ENCODE peak calls at places on chromosome 5, in seven cellular contexts. T is breast epithelium, V is SK-N-SH, G is prostate gland, X is HCT116, K is Calu3, D is fibroblast of lung. Z is an unnamed sample.

GRCh38 chr5:108295588-108296368 is 86.1 kb downstream of the FBXL17 start:
- DNase-seq in X (no peak), G (no peak), D (peak), V (no peak), T (no peak), K (no peak), Z (no peak)

GRCh38 chr5:38257236-38258036 is 923 bp upstream of the EGFLAM start:
- DNase-seq in X (no peak), G (no peak), D (no peak), T (no peak), V (peak), K (no peak), Z (peak)

GRCh38 chr5:75611324-75612210 is at the start of gene ANKDD1B:
- DNase-seq in G (peak), X (no peak), V (peak), K (peak), D (peak), T (no peak), Z (no peak)

GRCh38 chr5:122775713-122776084 is 819 bp downstream of the SNX2 start:
- DNase-seq in X (no peak), D (peak), G (no peak), T (no peak), K (no peak), V (peak), Z (no peak)

GRCh38 chr5:9284781-9285307 is 261.0 kb downstream of the SEMA5A start:
- DNase-seq in V (peak), G (no peak), D (peak), K (no peak), T (no peak), X (no peak), Z (no peak)

GRCh38 chr5:168076561-168076991 is 214.9 kb upstream of the WWC1 start:
- DNase-seq in T (no peak), V (peak), X (peak), K (peak), D (peak), G (peak), Z (no peak)

GRCh38 chr5:73214921-73215490 is 42.0 kb downstream of the TMEM174 start:
- DNase-seq in V (no peak), X (no peak), G (no peak), T (no peak), K (no peak), D (no peak), Z (no peak)

GRCh38 chr5:77376624-77377023 is 115.5 kb downstream of the WDR41 start:
- DNase-seq in V (no peak), T (no peak), G (no peak), X (no peak), D (no peak), K (no peak), Z (no peak)

GRCh38 chr5:171724771-171725609 is 60.6 kb upstream of the SMIM23 start:
- DNase-seq in V (peak), K (no peak), G (no peak), T (no peak), X (no peak), D (no peak), Z (no peak)

GRCh38 chr5:75152861-75153260 is 83.8 kb downstream of the ANKRD31 start:
- DNase-seq in K (peak), D (no peak), T (no peak), V (no peak), G (no peak), X (no peak), Z (no peak)

GRCh38 chr5:84383816-84384603 is 670 bp downstream of the EDIL3 start:
- DNase-seq in V (peak), X (no peak), D (peak), K (no peak), T (no peak), G (no peak), Z (no peak)

GRCh38 chr5:172596638-172597231 is 44.3 kb upstream of the NEURL1B start:
- DNase-seq in V (no peak), T (no peak), K (no peak), G (no peak), D (no peak), X (no peak), Z (no peak)

GRCh38 chr5:140794594-140795258 is at the start of gene PCDHA2:
- DNase-seq in K (no peak), G (no peak), D (peak), T (no peak), X (no peak), V (no peak), Z (no peak)

GRCh38 chr5:104179057-104179456 is 616.5 kb upstream of the NUDT12 start:
- DNase-seq in K (peak), V (peak), T (no peak), X (peak), D (peak), G (no peak), Z (no peak)

GRCh38 chr5:68176802-68177479 is 38.6 kb upstream of the PIK3R1 start:
- DNase-seq in K (no peak), V (no peak), X (no peak), D (no peak), G (no peak), T (no peak), Z (no peak)

GRCh38 chr5:14035859-14036440 is 91.5 kb upstream of the DNAH5 start:
- DNase-seq in G (peak), V (no peak), D (peak), T (peak), X (peak), K (peak), Z (no peak)

GRCh38 chr5:125274938-125275759 is 528.7 kb upstream of the ZNF608 start:
- DNase-seq in D (peak), V (no peak), T (no peak), G (no peak), K (no peak), X (no peak), Z (no peak)

GRCh38 chr5:11525020-11525419 is 379.2 kb downstream of the CTNND2 start:
- DNase-seq in X (no peak), T (no peak), V (no peak), K (no peak), D (no peak), G (no peak), Z (no peak)

GRCh38 chr5:23996525-23996924 is 489.1 kb downstream of the PRDM9 start:
- DNase-seq in D (no peak), K (no peak), X (no peak), T (no peak), V (no peak), G (no peak), Z (no peak)

GRCh38 chr5:57844410-57844809 is 361.8 kb upstream of the ACTBL2 start:
- DNase-seq in G (no peak), T (no peak), K (no peak), V (no peak), D (no peak), X (no peak), Z (no peak)

GRCh38 chr5:58497956-58498942 is 7.0 kb downstream of the GAPT start:
- DNase-seq in V (peak), D (peak), T (no peak), X (peak), G (no peak), K (peak), Z (no peak)

GRCh38 chr5:26894719-26895263 is 143.6 kb downstream of the CDH9 start:
- DNase-seq in K (no peak), T (no peak), D (no peak), X (no peak), V (no peak), G (no peak), Z (no peak)

GRCh38 chr5:112921031-112921832 is 795 bp downstream of the REEP5 start:
- DNase-seq in D (peak), X (peak), G (peak), V (peak), K (peak), T (peak), Z (peak)

GRCh38 chr5:96716007-96716406 is 53.8 kb downstream of the CAST start:
- DNase-seq in K (no peak), G (no peak), V (no peak), T (no peak), D (no peak), X (no peak), Z (no peak)

GRCh38 chr5:53469946-53470687 is 10.3 kb upstream of the FST start:
- DNase-seq in V (no peak), T (no peak), K (no peak), X (no peak), G (no peak), D (peak), Z (no peak)

GRCh38 chr5:180201051-180201987 is 7.7 kb downstream of the RASGEF1C start:
- DNase-seq in K (no peak), G (no peak), T (no peak), X (peak), D (peak), V (peak), Z (peak)

GRCh38 chr5:80655231-80655784 is 525 bp upstream of the DHFR start:
- DNase-seq in V (no peak), X (no peak), K (no peak), D (peak), T (no peak), G (no peak), Z (no peak)

GRCh38 chr5:80654054-80654390 is 430 bp upstream of the MSH3 start:
- DNase-seq in G (no peak), V (peak), X (no peak), K (peak), T (no peak), D (no peak), Z (no peak)

GRCh38 chr5:80654391-80655230 is at the start of the genes DHFR and MSH3:
- DNase-seq in T (peak), K (peak), G (peak), D (peak), V (peak), X (peak), Z (peak)

GRCh38 chr5:80659111-80659510 is 4.3 kb upstream of the DHFR start:
- DNase-seq in D (peak), K (no peak), G (no peak), V (no peak), X (no peak), T (no peak), Z (no peak)

DNA sequence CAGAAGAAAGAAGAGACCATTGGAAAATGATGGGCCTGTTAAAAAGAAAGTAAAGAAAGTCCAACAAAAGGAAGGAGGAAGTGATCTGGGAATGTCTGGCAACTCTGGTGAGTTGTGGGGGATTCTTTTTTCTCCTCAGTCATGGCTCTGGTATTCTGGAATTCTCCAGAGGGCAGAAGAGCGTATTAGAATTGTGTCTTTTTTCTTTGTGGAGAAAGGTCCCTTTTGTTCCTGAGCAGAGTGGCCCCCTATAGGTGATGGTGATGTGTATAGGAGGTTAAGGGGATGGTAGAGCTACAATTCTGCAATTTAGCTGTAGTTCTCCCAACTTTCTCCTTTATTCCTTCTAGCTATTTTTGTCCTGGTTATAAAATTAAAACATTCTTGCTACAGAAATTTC is 1.6 kb upstream of the DHFR start:
- DNase-seq in V (no peak), D (no peak), X (no peak), T (no peak), K (no peak), G (no peak), Z (no peak)
- TF ChIP-seq CTCF in V (peak), D (no peak), X (no peak), T (no peak), K (no peak), G (no peak), Z (no peak)

GRCh38 chr5:25393957-25394356 is 749.2 kb upstream of the CDH10 start:
- DNase-seq in D (no peak), T (no peak), K (no peak), X (no peak), G (no peak), V (no peak), Z (no peak)
- TF ChIP-seq CTCF in D (no peak), T (no peak), K (no peak), X (no peak), G (no peak), V (no peak), Z (no peak)

GRCh38 chr5:148729182-148729581 is 74.9 kb upstream of the HTR4 start:
- DNase-seq in V (peak), K (no peak), D (no peak), X (no peak), G (no peak), T (no peak), Z (no peak)
- TF ChIP-seq CTCF in V (peak), K (no peak), D (peak), X (peak), G (peak), T (no peak), Z (no peak)

GRCh38 chr5:154191467-154192261 is 1.1 kb downstream of the GALNT10 start:
- DNase-seq in T (no peak), K (no peak), D (peak), X (no peak), G (no peak), V (no peak), Z (no peak)
- TF ChIP-seq CTCF in T (no peak), K (no peak), D (no peak), X (no peak), G (no peak), V (no peak), Z (no peak)

DNA sequence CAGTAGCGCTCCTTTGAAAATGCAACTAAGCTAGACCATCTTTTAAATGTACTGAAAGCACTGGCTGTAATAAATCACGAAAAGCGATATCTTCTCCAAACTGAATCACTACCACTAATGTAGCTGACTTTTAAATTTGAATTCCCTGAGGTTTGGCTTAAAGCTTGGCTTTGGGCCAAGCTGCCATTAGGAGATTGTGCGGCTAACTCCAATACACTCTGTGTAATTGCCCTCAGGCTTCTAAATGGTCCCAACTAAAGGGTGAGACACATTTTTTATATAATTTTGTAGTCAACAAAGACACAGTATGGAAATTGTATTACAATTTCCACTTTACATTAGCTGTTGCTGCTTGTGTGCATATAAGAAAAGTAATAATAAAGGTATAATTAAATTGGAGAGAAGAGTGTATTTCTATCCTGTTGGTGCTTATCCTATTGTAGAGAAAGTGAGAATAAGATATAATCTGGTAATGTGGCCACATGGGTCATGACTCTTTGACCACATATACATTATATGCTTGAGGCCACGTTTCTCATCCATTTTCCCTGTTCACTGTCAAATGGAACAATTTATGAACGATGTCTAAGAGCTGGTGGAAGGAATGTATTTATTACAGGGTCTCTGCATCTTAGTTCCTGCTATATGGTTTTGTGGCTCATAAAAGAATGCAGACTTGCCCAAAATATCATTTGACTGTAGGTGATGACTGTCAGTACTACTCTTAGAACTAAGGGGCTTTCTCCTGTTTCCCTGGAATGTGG is 118.7 kb upstream of the TAF11L2 start:
- DNase-seq in G (no peak), K (no peak), D (peak), X (no peak), T (no peak), V (peak), Z (no peak)
- TF ChIP-seq CTCF in G (no peak), K (no peak), D (no peak), X (no peak), T (no peak), V (no peak), Z (no peak)

DNA sequence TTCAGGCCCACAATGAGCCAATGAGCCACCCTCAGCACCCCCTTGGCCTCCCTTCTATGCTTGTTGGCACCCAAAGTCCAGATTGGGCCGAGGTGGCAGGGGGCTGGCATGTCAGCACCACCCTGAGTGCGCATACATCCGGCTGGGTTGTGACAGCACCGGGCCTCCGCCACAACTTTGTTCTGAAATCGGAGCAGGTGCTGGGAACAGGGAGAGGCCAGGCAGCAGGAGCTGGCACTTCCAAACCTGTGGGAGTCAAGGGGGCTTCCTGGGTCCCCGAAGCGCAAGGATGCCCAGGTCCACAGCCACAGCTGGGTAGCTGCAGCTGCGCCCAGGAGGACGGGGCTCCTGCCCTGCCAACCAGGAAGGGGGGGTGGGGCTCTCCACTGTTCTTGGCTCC is 1911.9 kb upstream of the WWC1 start:
- DNase-seq in X (no peak), V (no peak), K (no peak), D (no peak), G (no peak), T (no peak), Z (no peak)
- TF ChIP-seq CTCF in X (no peak), V (no peak), K (no peak), D (no peak), G (no peak), T (no peak), Z (no peak)

GRCh38 chr5:164341056-164341619 is 835.7 kb downstream of the MAT2B start:
- DNase-seq in T (no peak), X (no peak), K (no peak), V (no peak), D (no peak), G (no peak), Z (no peak)
- TF ChIP-seq CTCF in T (no peak), X (no peak), K (no peak), V (no peak), D (no peak), G (no peak), Z (no peak)

Z was measured in D721Med.